ENCODE peak calls at places on chromosomes 13 and 19, in ten cellular contexts. One of them, this sample, is unnamed.

GRCh38 chr13:52903320-52903719 is 54.9 kb upstream of the PCDH8 start:
- DNase-seq in astrocyte: no peak
- DNase-seq in heart left ventricle: no peak
- DNase-seq in suprapubic skin: no peak
- DNase-seq in CD8-positive, alpha-beta T cell: no peak
- DNase-seq in IMR-90: no peak
- DNase-seq in GM13976: peak
- DNase-seq in PC-9: no peak
- DNase-seq in pancreas: no peak
- DNase-seq in adrenal gland: no peak
- DNase-seq in this sample: no peak

GRCh38 chr13:32824061-32824460 is 192.2 kb upstream of the KL start:
- DNase-seq in astrocyte: no peak
- DNase-seq in heart left ventricle: no peak
- DNase-seq in suprapubic skin: no peak
- DNase-seq in CD8-positive, alpha-beta T cell: no peak
- DNase-seq in IMR-90: no peak
- DNase-seq in GM13976: no peak
- DNase-seq in PC-9: no peak
- DNase-seq in pancreas: no peak
- DNase-seq in adrenal gland: no peak
- DNase-seq in this sample: no peak

GRCh38 chr19:45376045-45376724 is 5.8 kb upstream of the ERCC2 start:
- DNase-seq in astrocyte: peak
- DNase-seq in heart left ventricle: peak
- DNase-seq in suprapubic skin: no peak
- DNase-seq in CD8-positive, alpha-beta T cell: no peak
- DNase-seq in IMR-90: peak
- DNase-seq in GM13976: no peak
- DNase-seq in PC-9: peak
- DNase-seq in pancreas: peak
- DNase-seq in adrenal gland: peak
- DNase-seq in this sample: peak

GRCh38 chr19:2984196-2984490 is 6.8 kb downstream of the TLE6 start:
- DNase-seq in astrocyte: no peak
- DNase-seq in heart left ventricle: no peak
- DNase-seq in suprapubic skin: no peak
- DNase-seq in CD8-positive, alpha-beta T cell: no peak
- DNase-seq in IMR-90: no peak
- DNase-seq in GM13976: no peak
- DNase-seq in PC-9: no peak
- DNase-seq in pancreas: no peak
- DNase-seq in adrenal gland: no peak
- DNase-seq in this sample: no peak

GRCh38 chr13:46143239-46143701 is 38.4 kb upstream of the CPB2 start:
- DNase-seq in astrocyte: no peak
- DNase-seq in heart left ventricle: no peak
- DNase-seq in suprapubic skin: no peak
- DNase-seq in CD8-positive, alpha-beta T cell: no peak
- DNase-seq in IMR-90: no peak
- DNase-seq in GM13976: no peak
- DNase-seq in PC-9: no peak
- DNase-seq in pancreas: no peak
- DNase-seq in adrenal gland: no peak
- DNase-seq in this sample: no peak

GRCh38 chr13:55661505-55661904 is 1479.2 kb upstream of the PRR20A start:
- DNase-seq in astrocyte: no peak
- DNase-seq in heart left ventricle: no peak
- DNase-seq in suprapubic skin: no peak
- DNase-seq in CD8-positive, alpha-beta T cell: no peak
- DNase-seq in IMR-90: no peak
- DNase-seq in GM13976: no peak
- DNase-seq in PC-9: no peak
- DNase-seq in pancreas: no peak
- DNase-seq in adrenal gland: no peak
- DNase-seq in this sample: no peak

GRCh38 chr13:29597701-29598100 is 2.2 kb upstream of the SLC7A1 start:
- DNase-seq in astrocyte: no peak
- DNase-seq in heart left ventricle: no peak
- DNase-seq in suprapubic skin: no peak
- DNase-seq in CD8-positive, alpha-beta T cell: no peak
- DNase-seq in IMR-90: no peak
- DNase-seq in GM13976: no peak
- DNase-seq in PC-9: no peak
- DNase-seq in pancreas: no peak
- DNase-seq in adrenal gland: no peak
- DNase-seq in this sample: no peak

GRCh38 chr19:18006895-18007604 is 920 bp upstream of the ARRDC2 start:
- DNase-seq in astrocyte: peak
- DNase-seq in heart left ventricle: peak
- DNase-seq in suprapubic skin: peak
- DNase-seq in CD8-positive, alpha-beta T cell: peak
- DNase-seq in IMR-90: peak
- DNase-seq in GM13976: peak
- DNase-seq in PC-9: peak
- DNase-seq in pancreas: peak
- DNase-seq in adrenal gland: peak
- DNase-seq in this sample: no peak

GRCh38 chr19:1400281-1401137 is 833 bp downstream of the GAMT start:
- DNase-seq in astrocyte: no peak
- DNase-seq in heart left ventricle: peak
- DNase-seq in suprapubic skin: no peak
- DNase-seq in CD8-positive, alpha-beta T cell: no peak
- DNase-seq in IMR-90: no peak
- DNase-seq in GM13976: peak
- DNase-seq in PC-9: no peak
- DNase-seq in pancreas: peak
- DNase-seq in adrenal gland: peak
- DNase-seq in this sample: no peak

GRCh38 chr19:8697671-8698432 is 743 bp downstream of the ACTL9 start:
- DNase-seq in astrocyte: no peak
- DNase-seq in heart left ventricle: no peak
- DNase-seq in suprapubic skin: no peak
- DNase-seq in CD8-positive, alpha-beta T cell: no peak
- DNase-seq in IMR-90: no peak
- DNase-seq in GM13976: no peak
- DNase-seq in PC-9: no peak
- DNase-seq in pancreas: no peak
- DNase-seq in adrenal gland: no peak
- DNase-seq in this sample: no peak

GRCh38 chr13:112350300-112350699 is 25.9 kb upstream of the SPACA7 start:
- DNase-seq in astrocyte: no peak
- DNase-seq in heart left ventricle: no peak
- DNase-seq in suprapubic skin: no peak
- DNase-seq in CD8-positive, alpha-beta T cell: no peak
- DNase-seq in IMR-90: no peak
- DNase-seq in GM13976: no peak
- DNase-seq in PC-9: no peak
- DNase-seq in pancreas: no peak
- DNase-seq in adrenal gland: no peak
- DNase-seq in this sample: no peak

GRCh38 chr13:87535911-87536310 is 135.3 kb upstream of the SLITRK5 start:
- DNase-seq in astrocyte: no peak
- DNase-seq in heart left ventricle: no peak
- DNase-seq in suprapubic skin: no peak
- DNase-seq in CD8-positive, alpha-beta T cell: no peak
- DNase-seq in IMR-90: no peak
- DNase-seq in GM13976: no peak
- DNase-seq in PC-9: no peak
- DNase-seq in pancreas: no peak
- DNase-seq in adrenal gland: no peak
- DNase-seq in this sample: no peak

GRCh38 chr13:44068169-44068568 is 188.5 kb downstream of the LACC1 start:
- DNase-seq in astrocyte: peak
- DNase-seq in heart left ventricle: no peak
- DNase-seq in suprapubic skin: no peak
- DNase-seq in CD8-positive, alpha-beta T cell: no peak
- DNase-seq in IMR-90: peak
- DNase-seq in GM13976: no peak
- DNase-seq in PC-9: peak
- DNase-seq in pancreas: no peak
- DNase-seq in adrenal gland: no peak
- DNase-seq in this sample: no peak
- TF ChIP-seq CTCF in astrocyte: peak
- TF ChIP-seq CTCF in heart left ventricle: no peak
- TF ChIP-seq CTCF in suprapubic skin: no peak
- TF ChIP-seq CTCF in CD8-positive, alpha-beta T cell: no peak
- TF ChIP-seq CTCF in IMR-90: no peak
- TF ChIP-seq CTCF in GM13976: no peak
- TF ChIP-seq CTCF in PC-9: no peak
- TF ChIP-seq CTCF in pancreas: no peak
- TF ChIP-seq CTCF in adrenal gland: no peak
- TF ChIP-seq CTCF in this sample: no peak

DNA sequence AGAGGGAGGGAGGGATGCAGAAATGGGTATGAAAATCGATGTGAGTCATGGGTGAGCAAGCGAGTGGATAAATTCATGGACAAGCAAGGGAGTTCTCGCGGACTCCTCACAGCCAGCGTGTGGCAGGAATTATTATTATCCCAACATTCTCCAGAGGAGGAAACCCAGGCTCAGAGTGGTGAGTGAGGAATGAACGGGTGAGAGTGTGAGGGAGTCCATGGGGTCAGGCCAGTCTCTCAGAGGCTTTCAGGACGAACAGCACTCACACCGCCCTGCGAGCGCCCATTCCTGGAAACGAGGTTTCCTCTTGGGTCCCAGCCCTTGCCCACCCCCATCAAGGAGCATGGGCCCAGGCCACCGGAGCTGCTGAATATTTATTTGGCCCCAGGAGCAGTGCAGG is 6.3 kb upstream of the DNAAF3 start:
- DNase-seq in astrocyte: peak
- DNase-seq in heart left ventricle: no peak
- DNase-seq in suprapubic skin: no peak
- DNase-seq in CD8-positive, alpha-beta T cell: no peak
- DNase-seq in IMR-90: peak
- DNase-seq in GM13976: no peak
- DNase-seq in PC-9: no peak
- DNase-seq in pancreas: no peak
- DNase-seq in adrenal gland: no peak
- DNase-seq in this sample: no peak
- TF ChIP-seq CTCF in astrocyte: peak
- TF ChIP-seq CTCF in heart left ventricle: no peak
- TF ChIP-seq CTCF in suprapubic skin: no peak
- TF ChIP-seq CTCF in CD8-positive, alpha-beta T cell: no peak
- TF ChIP-seq CTCF in IMR-90: peak
- TF ChIP-seq CTCF in GM13976: no peak
- TF ChIP-seq CTCF in PC-9: no peak
- TF ChIP-seq CTCF in pancreas: no peak
- TF ChIP-seq CTCF in adrenal gland: no peak
- TF ChIP-seq CTCF in this sample: no peak

DNA sequence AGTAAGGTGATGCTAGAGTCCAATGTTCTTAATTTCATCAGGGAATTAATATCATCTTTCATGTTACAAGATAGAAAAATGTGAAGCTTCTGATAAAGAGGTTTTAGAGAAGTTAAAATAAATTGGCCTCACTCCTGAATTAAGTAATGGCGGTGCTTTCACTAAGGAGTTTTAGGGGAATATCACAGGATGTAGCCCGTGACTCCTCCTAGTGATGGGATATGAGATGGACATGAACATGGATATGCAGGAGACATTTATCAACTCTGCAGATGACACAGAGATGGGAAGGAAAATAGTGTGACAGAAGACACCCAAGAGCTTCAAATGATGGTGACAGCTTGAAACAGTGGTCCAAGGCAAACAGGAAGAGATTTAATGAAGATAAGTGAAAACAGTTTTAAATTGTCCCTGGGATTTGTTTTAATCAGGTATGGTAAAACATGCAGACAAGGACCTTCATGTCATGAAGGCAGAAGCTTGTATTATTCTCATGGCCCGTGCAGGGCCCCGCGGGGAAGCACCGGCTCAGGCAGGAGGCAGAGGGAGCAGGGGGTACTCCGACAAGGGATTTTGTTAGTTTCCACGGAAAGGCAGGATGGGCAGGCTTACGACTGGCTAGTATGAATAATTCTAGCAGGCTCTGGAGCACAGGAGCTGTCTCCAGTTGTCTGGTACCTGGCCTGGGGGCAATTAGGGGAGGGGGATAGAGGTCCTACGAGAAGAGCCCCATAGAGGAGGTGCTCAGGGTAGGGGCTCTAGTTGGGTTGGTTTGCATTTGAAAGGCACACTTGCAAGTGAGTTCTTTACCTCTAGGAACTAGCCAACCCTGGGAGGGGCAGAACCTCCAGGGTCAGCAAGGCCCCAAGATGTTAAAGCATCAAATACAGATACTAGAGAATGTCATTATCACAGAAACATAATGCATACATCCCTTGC is 38.7 kb upstream of the FARP1 start:
- DNase-seq in astrocyte: no peak
- DNase-seq in heart left ventricle: no peak
- DNase-seq in suprapubic skin: no peak
- DNase-seq in CD8-positive, alpha-beta T cell: no peak
- DNase-seq in IMR-90: peak
- DNase-seq in GM13976: no peak
- DNase-seq in PC-9: no peak
- DNase-seq in pancreas: no peak
- DNase-seq in adrenal gland: no peak
- DNase-seq in this sample: no peak
- TF ChIP-seq CTCF in astrocyte: peak
- TF ChIP-seq CTCF in heart left ventricle: no peak
- TF ChIP-seq CTCF in suprapubic skin: no peak
- TF ChIP-seq CTCF in CD8-positive, alpha-beta T cell: no peak
- TF ChIP-seq CTCF in IMR-90: peak
- TF ChIP-seq CTCF in GM13976: no peak
- TF ChIP-seq CTCF in PC-9: peak
- TF ChIP-seq CTCF in pancreas: no peak
- TF ChIP-seq CTCF in adrenal gland: no peak
- TF ChIP-seq CTCF in this sample: no peak

GRCh38 chr19:35928507-35928906 is 7.7 kb upstream of the LRFN3 start:
- DNase-seq in astrocyte: no peak
- DNase-seq in heart left ventricle: no peak
- DNase-seq in suprapubic skin: no peak
- DNase-seq in CD8-positive, alpha-beta T cell: no peak
- DNase-seq in IMR-90: no peak
- DNase-seq in GM13976: no peak
- DNase-seq in PC-9: no peak
- DNase-seq in pancreas: no peak
- DNase-seq in adrenal gland: no peak
- DNase-seq in this sample: no peak

GRCh38 chr19:35932291-35932936 is 3.8 kb upstream of the LRFN3 start:
- DNase-seq in astrocyte: no peak
- DNase-seq in heart left ventricle: no peak
- DNase-seq in suprapubic skin: no peak
- DNase-seq in CD8-positive, alpha-beta T cell: no peak
- DNase-seq in IMR-90: no peak
- DNase-seq in GM13976: no peak
- DNase-seq in PC-9: no peak
- DNase-seq in pancreas: no peak
- DNase-seq in adrenal gland: no peak
- DNase-seq in this sample: no peak

GRCh38 chr19:35931161-35931873 is 4.9 kb upstream of the LRFN3 start:
- DNase-seq in astrocyte: peak
- DNase-seq in heart left ventricle: peak
- DNase-seq in suprapubic skin: peak
- DNase-seq in CD8-positive, alpha-beta T cell: peak
- DNase-seq in IMR-90: peak
- DNase-seq in GM13976: peak
- DNase-seq in PC-9: peak
- DNase-seq in pancreas: peak
- DNase-seq in adrenal gland: peak
- DNase-seq in this sample: peak

GRCh38 chr19:35935911-35936737 is at the start of gene LRFN3:
- DNase-seq in astrocyte: peak
- DNase-seq in heart left ventricle: peak
- DNase-seq in suprapubic skin: peak
- DNase-seq in CD8-positive, alpha-beta T cell: peak
- DNase-seq in IMR-90: peak
- DNase-seq in GM13976: peak
- DNase-seq in PC-9: peak
- DNase-seq in pancreas: peak
- DNase-seq in adrenal gland: peak
- DNase-seq in this sample: no peak

GRCh38 chr19:35931874-35932202 is 4.3 kb upstream of the LRFN3 start:
- DNase-seq in astrocyte: no peak
- DNase-seq in heart left ventricle: no peak
- DNase-seq in suprapubic skin: no peak
- DNase-seq in CD8-positive, alpha-beta T cell: no peak
- DNase-seq in IMR-90: no peak
- DNase-seq in GM13976: no peak
- DNase-seq in PC-9: no peak
- DNase-seq in pancreas: no peak
- DNase-seq in adrenal gland: no peak
- DNase-seq in this sample: no peak
- TF ChIP-seq CTCF in astrocyte: no peak
- TF ChIP-seq CTCF in heart left ventricle: no peak
- TF ChIP-seq CTCF in suprapubic skin: no peak
- TF ChIP-seq CTCF in CD8-positive, alpha-beta T cell: no peak
- TF ChIP-seq CTCF in IMR-90: no peak
- TF ChIP-seq CTCF in GM13976: no peak
- TF ChIP-seq CTCF in PC-9: peak
- TF ChIP-seq CTCF in pancreas: no peak
- TF ChIP-seq CTCF in adrenal gland: no peak
- TF ChIP-seq CTCF in this sample: no peak